ENCODE peak calls at places on chromosome 13, in six cellular contexts. One of them, this sample, is unnamed.

GRCh38 chr13:59452189-59452588 is 711.5 kb downstream of the DIAPH3 start:
- DNase-seq in SK-N-SH: no peak
- DNase-seq in IMR-90: no peak
- DNase-seq in H1: no peak
- DNase-seq in GM12878: no peak
- DNase-seq in A549: no peak
- DNase-seq in this sample: no peak

GRCh38 chr13:33244210-33244906 is 41.2 kb downstream of the STARD13 start:
- DNase-seq in SK-N-SH: no peak
- DNase-seq in IMR-90: no peak
- DNase-seq in H1: no peak
- DNase-seq in GM12878: no peak
- DNase-seq in A549: no peak
- DNase-seq in this sample: no peak

GRCh38 chr13:113220877-113221276 is 11.5 kb downstream of the CUL4A start:
- DNase-seq in SK-N-SH: peak
- DNase-seq in IMR-90: no peak
- DNase-seq in H1: no peak
- DNase-seq in GM12878: no peak
- DNase-seq in A549: peak
- DNase-seq in this sample: no peak

GRCh38 chr13:108508263-108508662 is 121.1 kb upstream of the MYO16 start:
- DNase-seq in SK-N-SH: peak
- DNase-seq in IMR-90: peak
- DNase-seq in H1: no peak
- DNase-seq in GM12878: no peak
- DNase-seq in A549: peak
- DNase-seq in this sample: no peak

GRCh38 chr13:107441279-107441678 is 774.1 kb downstream of the LIG4 start:
- DNase-seq in SK-N-SH: no peak
- DNase-seq in IMR-90: peak
- DNase-seq in H1: no peak
- DNase-seq in GM12878: no peak
- DNase-seq in A549: no peak
- DNase-seq in this sample: no peak

GRCh38 chr13:113140677-113141590 is 17.5 kb upstream of the PROZ start:
- DNase-seq in SK-N-SH: peak
- DNase-seq in IMR-90: no peak
- DNase-seq in H1: no peak
- DNase-seq in GM12878: no peak
- DNase-seq in A549: no peak
- DNase-seq in this sample: no peak

GRCh38 chr13:76677047-76677446 is 209.2 kb downstream of the KCTD12 start:
- DNase-seq in SK-N-SH: no peak
- DNase-seq in IMR-90: peak
- DNase-seq in H1: no peak
- DNase-seq in GM12878: no peak
- DNase-seq in A549: no peak
- DNase-seq in this sample: no peak

GRCh38 chr13:27643334-27644158 is 21.9 kb downstream of the POLR1D start:
- DNase-seq in SK-N-SH: no peak
- DNase-seq in IMR-90: no peak
- DNase-seq in H1: no peak
- DNase-seq in GM12878: no peak
- DNase-seq in A549: no peak
- DNase-seq in this sample: no peak

GRCh38 chr13:60135344-60135743 is 28.4 kb downstream of the DIAPH3 start:
- DNase-seq in SK-N-SH: no peak
- DNase-seq in IMR-90: no peak
- DNase-seq in H1: no peak
- DNase-seq in GM12878: no peak
- DNase-seq in A549: no peak
- DNase-seq in this sample: no peak

GRCh38 chr13:76038920-76039716 is 403.0 kb downstream of the LMO7 start:
- DNase-seq in SK-N-SH: no peak
- DNase-seq in IMR-90: no peak
- DNase-seq in H1: no peak
- DNase-seq in GM12878: no peak
- DNase-seq in A549: no peak
- DNase-seq in this sample: no peak

GRCh38 chr13:50200988-50201387 is 185.7 kb downstream of the KCNRG start:
- DNase-seq in SK-N-SH: no peak
- DNase-seq in IMR-90: no peak
- DNase-seq in H1: no peak
- DNase-seq in GM12878: no peak
- DNase-seq in A549: no peak
- DNase-seq in this sample: peak

GRCh38 chr13:34412295-34412694 is 529.8 kb upstream of the NBEA start:
- DNase-seq in SK-N-SH: no peak
- DNase-seq in IMR-90: no peak
- DNase-seq in H1: no peak
- DNase-seq in GM12878: no peak
- DNase-seq in A549: no peak
- DNase-seq in this sample: no peak

GRCh38 chr13:102678339-102679122 is 16.3 kb downstream of the METTL21C start:
- DNase-seq in SK-N-SH: no peak
- DNase-seq in IMR-90: no peak
- DNase-seq in H1: no peak
- DNase-seq in GM12878: no peak
- DNase-seq in A549: no peak
- DNase-seq in this sample: no peak

GRCh38 chr13:31797154-31797775 is 57.9 kb downstream of the RXFP2 start:
- DNase-seq in SK-N-SH: peak
- DNase-seq in IMR-90: peak
- DNase-seq in H1: no peak
- DNase-seq in GM12878: no peak
- DNase-seq in A549: peak
- DNase-seq in this sample: no peak

GRCh38 chr13:27619711-27620376 is 485 bp downstream of the LNX2 start:
- DNase-seq in SK-N-SH: peak
- DNase-seq in IMR-90: peak
- DNase-seq in H1: no peak
- DNase-seq in GM12878: no peak
- DNase-seq in A549: peak
- DNase-seq in this sample: no peak

GRCh38 chr13:78160793-78161192 is 242.2 kb upstream of the EDNRB start:
- DNase-seq in SK-N-SH: no peak
- DNase-seq in IMR-90: peak
- DNase-seq in H1: no peak
- DNase-seq in GM12878: no peak
- DNase-seq in A549: no peak
- DNase-seq in this sample: no peak

DNA sequence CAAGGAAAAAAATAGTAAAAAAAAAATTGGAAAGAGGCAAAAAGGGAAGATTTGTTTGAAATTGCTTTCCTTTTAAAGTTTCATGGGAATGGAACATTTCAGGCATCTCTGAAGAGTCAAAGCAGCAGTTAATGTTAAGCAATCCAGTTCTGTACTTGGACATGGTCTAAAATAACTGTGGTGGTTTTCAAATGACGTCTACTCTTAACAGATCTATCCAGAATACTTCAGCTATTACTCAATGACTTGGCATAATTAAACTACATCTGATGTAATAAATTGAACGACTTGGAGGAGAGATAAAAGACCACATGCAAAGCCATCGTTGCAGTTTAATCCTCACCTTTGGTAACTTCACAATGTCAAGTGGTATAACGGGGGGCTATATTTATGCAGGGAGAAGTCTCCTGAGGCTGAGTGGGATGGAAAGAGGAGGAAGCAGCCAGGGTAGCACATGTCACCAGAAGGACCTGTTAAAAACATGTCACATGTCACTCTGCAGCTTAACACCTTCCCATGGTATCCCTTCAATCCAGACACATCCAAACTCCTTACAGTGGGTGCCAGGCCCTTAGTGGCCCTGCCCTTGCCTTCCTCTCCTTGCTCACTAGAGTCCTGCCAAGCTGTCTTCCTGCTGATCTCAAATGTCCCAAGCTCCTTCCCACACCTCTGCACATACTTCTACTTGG is 327.9 kb downstream of the SUCLA2 start:
- DNase-seq in SK-N-SH: peak
- DNase-seq in IMR-90: peak
- DNase-seq in H1: no peak
- DNase-seq in GM12878: no peak
- DNase-seq in A549: no peak
- DNase-seq in this sample: no peak
- TF ChIP-seq RFX5 in SK-N-SH: no peak
- TF ChIP-seq RFX5 in IMR-90: no peak
- TF ChIP-seq RFX5 in H1: no peak
- TF ChIP-seq RFX5 in GM12878: no peak
- TF ChIP-seq RFX5 in A549: no peak
- TF ChIP-seq RFX5 in this sample: no peak

DNA sequence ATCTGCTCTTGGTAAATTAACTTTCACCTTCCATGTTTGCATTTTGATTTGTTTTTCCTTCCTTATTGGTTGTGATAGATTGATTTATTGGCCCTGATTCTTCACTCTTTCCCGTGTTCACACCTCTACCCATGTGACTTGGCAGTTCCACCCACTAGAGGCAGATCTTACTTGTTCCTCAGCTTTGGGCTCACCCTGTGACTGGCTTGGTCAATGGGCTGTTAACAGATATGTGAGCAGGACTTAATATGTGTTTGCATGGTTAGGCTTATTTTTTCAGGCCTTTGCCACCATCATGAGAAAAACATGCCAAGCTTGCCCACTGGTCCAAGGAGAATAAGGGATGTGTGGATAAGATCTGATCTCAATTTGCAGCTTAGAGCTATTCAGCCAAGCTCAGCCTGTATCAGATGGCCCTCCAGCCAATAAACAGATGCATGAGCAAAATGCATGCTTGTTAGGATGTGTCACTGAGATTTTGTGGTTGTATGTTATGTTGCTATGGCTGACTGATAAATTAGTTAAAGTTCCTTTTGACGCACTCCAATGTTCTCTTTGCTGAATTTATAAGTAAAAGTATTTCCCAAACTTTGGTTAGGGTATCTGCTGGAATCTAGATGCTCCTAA is 48.0 kb downstream of the RGCC start:
- DNase-seq in SK-N-SH: no peak
- DNase-seq in IMR-90: peak
- DNase-seq in H1: no peak
- DNase-seq in GM12878: no peak
- DNase-seq in A549: no peak
- DNase-seq in this sample: no peak
- TF ChIP-seq RFX5 in SK-N-SH: no peak
- TF ChIP-seq RFX5 in IMR-90: no peak
- TF ChIP-seq RFX5 in H1: no peak
- TF ChIP-seq RFX5 in GM12878: no peak
- TF ChIP-seq RFX5 in A549: no peak
- TF ChIP-seq RFX5 in this sample: no peak

DNA sequence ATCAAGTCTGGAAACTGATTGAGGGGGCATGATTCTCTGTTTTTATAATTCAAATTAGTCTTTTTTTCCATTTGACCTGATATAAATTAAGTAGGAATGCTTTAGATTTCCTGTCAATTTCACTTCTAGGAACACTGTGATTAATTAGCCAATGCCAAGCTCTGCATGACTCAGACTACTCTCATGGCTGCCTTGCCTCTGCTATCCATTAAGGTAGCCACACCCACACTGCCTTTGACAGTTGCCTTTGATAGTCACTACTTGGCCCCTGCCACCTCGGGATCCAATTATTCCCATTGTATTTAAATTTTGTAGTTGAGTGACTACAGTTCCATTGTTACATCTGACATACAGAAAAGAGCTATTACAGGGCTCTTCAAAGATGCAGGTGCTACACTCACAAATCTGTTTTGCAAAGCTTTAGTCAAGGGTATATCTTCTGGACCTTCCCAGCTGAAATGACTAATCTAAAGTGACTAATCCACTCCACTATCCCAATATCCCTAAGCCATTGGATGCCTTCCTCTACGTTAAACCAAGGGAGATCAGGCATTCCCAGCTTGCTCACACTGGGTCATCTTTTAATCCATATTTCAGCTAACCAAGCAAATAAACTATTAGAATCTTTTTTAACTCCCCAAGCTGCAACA is 1193.1 kb upstream of the MIR17HG start:
- DNase-seq in SK-N-SH: no peak
- DNase-seq in IMR-90: no peak
- DNase-seq in H1: no peak
- DNase-seq in GM12878: no peak
- DNase-seq in A549: no peak
- DNase-seq in this sample: no peak
- TF ChIP-seq RFX5 in SK-N-SH: no peak
- TF ChIP-seq RFX5 in IMR-90: no peak
- TF ChIP-seq RFX5 in H1: no peak
- TF ChIP-seq RFX5 in GM12878: no peak
- TF ChIP-seq RFX5 in A549: no peak
- TF ChIP-seq RFX5 in this sample: no peak

DNA sequence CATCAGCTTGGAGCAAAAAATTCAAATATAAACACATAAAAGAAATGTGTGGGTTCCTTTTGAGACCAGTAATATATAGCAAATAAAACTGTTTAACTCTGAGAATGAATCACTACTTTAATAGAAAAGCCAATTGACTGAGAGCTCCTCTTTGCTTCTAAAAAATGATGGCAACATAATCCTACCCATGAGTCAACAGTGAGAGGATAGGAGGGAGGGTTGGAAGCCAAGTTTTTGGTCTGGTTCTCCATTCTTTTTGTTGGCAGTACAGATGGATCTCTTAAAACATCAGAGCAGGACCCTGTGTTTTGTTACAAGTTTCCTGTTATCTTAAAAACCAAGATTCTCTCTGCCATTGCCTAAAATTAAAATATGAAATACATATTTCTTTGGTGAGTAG is 50.0 kb upstream of the POSTN start:
- DNase-seq in SK-N-SH: no peak
- DNase-seq in IMR-90: peak
- DNase-seq in H1: no peak
- DNase-seq in GM12878: no peak
- DNase-seq in A549: no peak
- DNase-seq in this sample: no peak
- TF ChIP-seq RFX5 in SK-N-SH: no peak
- TF ChIP-seq RFX5 in IMR-90: no peak
- TF ChIP-seq RFX5 in H1: no peak
- TF ChIP-seq RFX5 in GM12878: no peak
- TF ChIP-seq RFX5 in A549: no peak
- TF ChIP-seq RFX5 in this sample: no peak

GRCh38 chr13:29713841-29714240 is 118.4 kb upstream of the SLC7A1 start:
- DNase-seq in SK-N-SH: peak
- DNase-seq in IMR-90: peak
- DNase-seq in H1: no peak
- DNase-seq in GM12878: no peak
- DNase-seq in A549: peak
- DNase-seq in this sample: peak
- TF ChIP-seq RFX5 in SK-N-SH: no peak
- TF ChIP-seq RFX5 in IMR-90: no peak
- TF ChIP-seq RFX5 in H1: no peak
- TF ChIP-seq RFX5 in GM12878: no peak
- TF ChIP-seq RFX5 in A549: no peak
- TF ChIP-seq RFX5 in this sample: no peak

This sample was measured in K562.